ENCODE peak calls at places on chromosomes 2 and 18, in four cellular contexts. M is tibial artery, J is RCC 7860, K is T-helper 9 cell. P is an unnamed sample.

GRCh38 chr2:9844036-9844483 is 786 bp downstream of the TAF1B start:
- DNase-seq in K (no peak), J (no peak), M (no peak), P (no peak)

GRCh38 chr2:3728104-3729054 is 25.0 kb downstream of the DCDC2C start:
- DNase-seq in J (peak), M (no peak), K (no peak), P (no peak)

GRCh38 chr2:199707584-199708185 is 143.3 kb downstream of the FTCDNL1 start:
- DNase-seq in K (no peak), M (no peak), J (no peak), P (no peak)

GRCh38 chr2:8412082-8412481 is 269.8 kb upstream of the ID2 start:
- DNase-seq in M (no peak), K (no peak), J (peak), P (no peak)

GRCh38 chr2:61811821-61812220 is 42.0 kb downstream of the FAM161A start:
- DNase-seq in K (no peak), J (no peak), M (no peak), P (no peak)

GRCh38 chr2:219219113-219219696 is 447 bp upstream of the ABCB6 start:
- DNase-seq in J (no peak), K (no peak), M (no peak), P (no peak)

GRCh38 chr2:217616936-217617335 is 385.9 kb downstream of the TNS1 start:
- DNase-seq in J (no peak), M (no peak), K (no peak), P (no peak)

GRCh38 chr2:163132850-163133249 is 294.3 kb upstream of the KCNH7 start:
- DNase-seq in J (peak), K (no peak), M (no peak), P (no peak)

GRCh38 chr18:74574916-74575315 is 22.8 kb upstream of the ZNF407 start:
- DNase-seq in M (no peak), J (no peak), K (no peak), P (no peak)

GRCh38 chr2:119482481-119483394 is 41.5 kb downstream of the SCTR start:
- DNase-seq in J (no peak), M (peak), K (no peak), P (no peak)

P was measured in tibial nerve.